ENCODE peak calls at places on chromosomes 4 and X, in nine cellular contexts. U, H, J, K, A, R, Z, C and M are unnamed samples.

GRCh38 chrX:9318213-9318612 is 146.6 kb upstream of the TBL1X start:
- DNase-seq in U (no peak), C (no peak), A (no peak), K (no peak), Z (no peak), H (no peak), J (no peak), R (no peak), M (no peak)

GRCh38 chrX:19554786-19555185 is 39.5 kb upstream of the MAP3K15 start:
- DNase-seq in K (no peak), Z (no peak), H (peak; percentile 83), C (no peak), U (no peak), R (peak; percentile 83), J (no peak), A (no peak), M (peak; percentile 79)

GRCh38 chr4:147578057-147578476 is 39.1 kb upstream of the TMEM184C start:
- DNase-seq in K (no peak), Z (no peak), A (no peak), U (no peak), C (no peak), H (peak; percentile 99), R (peak; percentile 57), J (no peak), M (peak; percentile 96)

GRCh38 chr4:177182728-177183127 is 126.9 kb upstream of the NEIL3 start:
- DNase-seq in J (no peak), H (peak; percentile 18), K (no peak), U (no peak), Z (no peak), C (no peak), R (no peak), A (no peak), M (no peak)

GRCh38 chr4:76881375-76881774 is 16.6 kb downstream of the SOWAHB start:
- DNase-seq in C (no peak), A (peak; percentile 55), H (no peak), K (no peak), U (no peak), Z (no peak), J (no peak), R (peak; percentile 34), M (no peak)

GRCh38 chr4:150664935-150665334 is 83.0 kb downstream of the MAB21L2 start:
- DNase-seq in C (no peak), H (no peak), J (peak; percentile 18), R (no peak), U (no peak), A (no peak), K (no peak), Z (no peak), M (peak; percentile 46)

GRCh38 chr4:84968936-84969335 is 2.4 kb upstream of the WDFY3 start:
- DNase-seq in Z (no peak), C (no peak), H (no peak), K (no peak), U (no peak), J (peak; percentile 26), R (peak; percentile 47), A (no peak), M (no peak)

GRCh38 chr4:53802500-53802899 is 211.2 kb upstream of the LNX1 start:
- DNase-seq in A (no peak), Z (no peak), H (no peak), C (no peak), R (no peak), J (no peak), U (no peak), K (no peak), M (no peak)

GRCh38 chr4:119526786-119527550 is 101.6 kb downstream of the PDE5A start:
- DNase-seq in R (no peak), U (no peak), A (no peak), K (no peak), J (no peak), H (peak; percentile 62), C (no peak), Z (no peak), M (no peak)

GRCh38 chrX:130091976-130092522 is 18.2 kb downstream of the ELF4 start:
- DNase-seq in H (no peak), C (peak; percentile 80), J (no peak), K (peak; percentile 50), U (no peak), R (peak; percentile 57), A (peak; percentile 72), Z (peak; percentile 64), M (no peak)

GRCh38 chrX:82748901-82749505 is 759.1 kb upstream of the POU3F4 start:
- DNase-seq in R (no peak), H (no peak), J (no peak), C (no peak), K (no peak), A (no peak), Z (no peak), U (no peak), M (no peak)

GRCh38 chr4:127071443-127071842 is 561.3 kb upstream of the INTU start:
- DNase-seq in Z (no peak), J (no peak), A (no peak), H (no peak), U (no peak), R (no peak), K (no peak), C (no peak), M (no peak)

GRCh38 chrX:54748626-54749025 is 49.4 kb downstream of the ITIH6 start:
- DNase-seq in R (no peak), A (no peak), K (no peak), J (no peak), U (no peak), C (no peak), Z (no peak), H (no peak), M (no peak)

GRCh38 chr4:185020293-185020808 is 2.1 kb downstream of the HELT start:
- DNase-seq in K (no peak), R (no peak), Z (no peak), J (no peak), C (no peak), H (no peak), U (no peak), A (peak; percentile 83), M (peak; percentile 39)

GRCh38 chr4:48779095-48779997 is 733 bp downstream of the FRYL start:
- DNase-seq in J (peak; percentile 79), U (no peak), H (peak; percentile 54), A (peak; percentile 76), R (peak; percentile 67), K (peak; percentile 73), C (peak; percentile 87), Z (peak; percentile 64), M (peak; percentile 62)

GRCh38 chrX:141341341-141341740 is 99.0 kb upstream of the SPANXC start:
- DNase-seq in U (no peak), C (no peak), A (no peak), Z (no peak), J (no peak), R (no peak), K (no peak), H (peak; percentile 83), M (peak; percentile 70)

GRCh38 chrX:103734125-103734760 is 23.5 kb downstream of the TMEM31 start:
- DNase-seq in J (no peak), H (peak; percentile 24), Z (no peak), U (no peak), A (no peak), C (no peak), R (no peak), K (no peak), M (peak; percentile 65)

GRCh38 chr4:163666335-163666888 is 171.9 kb downstream of the TMA16 start:
- DNase-seq in A (no peak), H (no peak), R (no peak), K (no peak), C (no peak), J (peak; percentile 31), Z (no peak), U (peak; percentile 40), M (no peak)

GRCh38 chrX:155048997-155049619 is 21.8 kb downstream of the CMC4 start:
- DNase-seq in Z (peak; percentile 38), H (peak; percentile 55), U (no peak), K (peak; percentile 19), C (no peak), A (peak; percentile 85), J (peak; percentile 70), R (peak; percentile 56), M (peak; percentile 80)

GRCh38 chr4:145099653-145100052 is 1.5 kb downstream of the ABCE1 start:
- DNase-seq in Z (no peak), K (no peak), R (no peak), U (no peak), J (peak; percentile 13), A (no peak), H (peak; percentile 5), C (no peak), M (no peak)

GRCh38 chr4:75634951-75635350 is 4.6 kb upstream of the CDKL2 start:
- DNase-seq in R (no peak), Z (no peak), A (no peak), U (no peak), K (no peak), J (no peak), C (no peak), H (peak; percentile 68), M (peak; percentile 30)

GRCh38 chrX:49071877-49072711 is 1.7 kb downstream of the PRAF2 start:
- DNase-seq in J (no peak), K (peak; percentile 75), C (peak; percentile 89), R (no peak), Z (peak; percentile 85), U (no peak), A (peak; percentile 90), H (peak; percentile 67), M (peak; percentile 87)

GRCh38 chr4:113579360-113579759 is 182.2 kb downstream of the CAMK2D start:
- DNase-seq in U (no peak), K (no peak), C (no peak), Z (no peak), H (no peak), J (no peak), A (no peak), R (no peak), M (no peak)
- H3K4me3 ChIP-seq in U (no peak overlapping the region), K (no peak overlapping the region), C (no peak overlapping the region), Z (no peak overlapping the region), H (no peak overlapping the region), J (no peak overlapping the region), A (no peak overlapping the region), R (no peak overlapping the region), M (no peak overlapping the region)

GRCh38 chr4:80307774-80308465 is 27.6 kb upstream of the CFAP299 start:
- DNase-seq in C (no peak), U (no peak), R (peak; percentile 29), H (peak; percentile 79), J (peak; percentile 14), A (peak; percentile 53), K (no peak), Z (peak; percentile 46), M (peak; percentile 37)
- H3K4me3 ChIP-seq in C (no peak overlapping the region), U (peak overlapping the region; percentile 28), R (peak overlapping the region; percentile 49), H (peak overlapping the region; percentile 11), J (no peak overlapping the region), A (peak overlapping the region; percentile 2), K (no peak overlapping the region), Z (no peak overlapping the region), M (no peak overlapping the region)

GRCh38 chr4:109691411-109691920 is 11.8 kb downstream of the CASP6 start:
- DNase-seq in K (no peak), R (no peak), C (no peak), J (no peak), U (no peak), A (no peak), H (peak; percentile 5), Z (no peak), M (no peak)

GRCh38 chr4:109690690-109691410 is 12.4 kb downstream of the CASP6 start:
- DNase-seq in U (no peak), K (no peak), Z (no peak), A (no peak), J (no peak), H (no peak), C (no peak), R (no peak), M (no peak)
- H3K4me3 ChIP-seq in U (no peak overlapping the region), K (no peak overlapping the region), Z (no peak overlapping the region), A (no peak overlapping the region), J (no peak overlapping the region), H (no peak overlapping the region), C (no peak overlapping the region), R (no peak overlapping the region), M (no peak overlapping the region)

GRCh38 chr4:30724217-30724616 is 4.0 kb downstream of the PCDH7 start:
- DNase-seq in C (no peak), Z (no peak), R (peak; percentile 58), K (no peak), H (no peak), U (no peak), A (no peak), J (peak; percentile 44), M (no peak)
- H3K4me3 ChIP-seq in C (peak overlapping the region; percentile 12), Z (no peak overlapping the region), R (peak overlapping the region; percentile 82), K (no peak overlapping the region), H (peak overlapping the region; percentile 78), U (no peak overlapping the region), A (peak overlapping the region; percentile 96), J (peak overlapping the region; percentile 93), M (no peak overlapping the region)